ENCODE peak calls at places on chromosomes 1 and 21, in five cellular contexts. D, Y, J, V and K are unnamed samples. For H3K36me3, the result is how much of the 10 kb centered on the place peaks cover.

GRCh38 chr1:211920141-211920572 is 89.6 kb upstream of the LPGAT1 start:
- DNase-seq in D (no peak), Y (peak), J (no peak), V (peak), K (peak)

GRCh38 chr1:161226320-161226711 is 456 bp downstream of the TOMM40L start:
- DNase-seq in D (no peak), Y (no peak), J (peak), V (peak), K (no peak)

GRCh38 chr1:25520446-25521061 is 22.9 kb upstream of the LDLRAP1 start:
- DNase-seq in D (peak), Y (peak), J (peak), V (peak), K (peak)

GRCh38 chr1:81559662-81560350 is 240.9 kb upstream of the ADGRL2 start:
- DNase-seq in D (no peak), Y (no peak), J (no peak), V (no peak), K (no peak)

GRCh38 chr1:114219247-114219872 is 65.7 kb upstream of the SYT6 start:
- DNase-seq in D (peak), Y (peak), J (peak), V (no peak), K (peak)

GRCh38 chr1:8078176-8078671 is 52.1 kb upstream of the ERRFI1 start:
- DNase-seq in D (peak), Y (peak), J (peak), V (no peak), K (peak)

GRCh38 chr1:157099633-157100009 is at the start of gene ETV3L:
- DNase-seq in D (no peak), Y (no peak), J (no peak), V (no peak), K (no peak)

GRCh38 chr1:7527733-7528045 is 243.4 kb upstream of the VAMP3 start:
- DNase-seq in D (no peak), Y (no peak), J (peak), V (no peak), K (no peak)

GRCh38 chr1:172566196-172566997 is 33.4 kb downstream of the SUCO start:
- DNase-seq in D (peak), Y (no peak), J (no peak), V (no peak), K (no peak)

GRCh38 chr1:52880226-52880625 is 37.7 kb downstream of the ZYG11A start:
- DNase-seq in D (no peak), Y (no peak), J (no peak), V (no peak), K (no peak)

GRCh38 chr1:116375884-116376733 is 3.1 kb downstream of the ATP1A1 start:
- DNase-seq in D (peak), Y (peak), J (peak), V (peak), K (peak)

GRCh38 chr1:115630342-115630741 is 11.4 kb upstream of the VANGL1 start:
- DNase-seq in D (peak), Y (no peak), J (peak), V (no peak), K (no peak)

GRCh38 chr1:179083533-179083932 is 1.7 kb downstream of the TOR3A start:
- DNase-seq in D (peak), Y (no peak), J (no peak), V (no peak), K (no peak)
- H3K9ac ChIP-seq in D (no peak), Y (no peak), J (no peak), V (no peak), K (peak)

DNA sequence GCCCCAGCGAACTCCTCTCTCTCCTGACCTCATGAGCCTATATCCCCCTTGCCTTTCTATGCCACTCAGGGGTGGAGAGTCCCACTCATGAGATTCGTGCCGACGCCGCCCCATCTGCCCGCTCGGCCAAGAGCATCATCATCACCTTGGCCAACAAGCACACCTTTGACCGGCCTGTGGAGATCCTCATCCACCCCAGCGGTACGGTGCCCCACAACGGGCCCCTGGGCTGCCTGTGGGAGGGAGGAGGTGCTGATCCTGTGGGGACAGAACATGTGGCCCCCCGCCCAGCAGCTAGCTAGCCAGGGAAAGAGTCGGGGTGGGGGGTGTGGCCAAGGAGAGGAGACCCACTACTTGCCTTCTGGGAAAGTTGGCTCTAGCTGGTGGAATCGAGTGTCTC is 27.8 kb downstream of the VWA5B1 start:
- DNase-seq in D (no peak), Y (no peak), J (no peak), V (no peak), K (no peak)
- H3K36me3 ChIP-seq in D (under half), Y (under half), J (under half), V (under half), K (under half)

GRCh38 chr1:17117451-17118265 is 1.6 kb downstream of the PADI2 start:
- DNase-seq in D (no peak), Y (no peak), J (no peak), V (no peak), K (no peak)
- H3K9ac ChIP-seq in D (no peak), Y (no peak), J (no peak), V (peak), K (no peak)

DNA sequence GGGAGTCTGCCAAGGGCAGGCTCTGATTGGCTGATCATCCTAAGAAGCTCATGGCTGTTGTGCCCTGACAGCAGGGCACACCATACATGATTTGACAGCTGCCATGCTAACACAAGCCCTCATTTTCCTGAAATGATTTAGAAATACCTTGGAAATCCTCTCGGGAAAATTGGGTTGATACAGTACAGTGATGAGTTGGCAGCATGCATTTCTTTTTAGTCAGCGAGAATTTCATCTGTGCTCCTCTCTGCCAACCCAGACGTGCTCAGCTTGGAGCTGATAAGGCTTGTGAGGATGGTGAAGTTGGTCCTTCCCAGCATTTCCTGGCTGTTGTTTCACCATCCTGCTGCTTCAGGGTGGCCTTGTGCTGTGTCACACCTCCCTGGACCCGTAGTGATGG is 22.6 kb upstream of the KCNQ4 start:
- DNase-seq in D (no peak), Y (peak), J (no peak), V (no peak), K (no peak)
- H3K36me3 ChIP-seq in D (under half), Y (under half), J (half or more), V (under half), K (half or more)

DNA sequence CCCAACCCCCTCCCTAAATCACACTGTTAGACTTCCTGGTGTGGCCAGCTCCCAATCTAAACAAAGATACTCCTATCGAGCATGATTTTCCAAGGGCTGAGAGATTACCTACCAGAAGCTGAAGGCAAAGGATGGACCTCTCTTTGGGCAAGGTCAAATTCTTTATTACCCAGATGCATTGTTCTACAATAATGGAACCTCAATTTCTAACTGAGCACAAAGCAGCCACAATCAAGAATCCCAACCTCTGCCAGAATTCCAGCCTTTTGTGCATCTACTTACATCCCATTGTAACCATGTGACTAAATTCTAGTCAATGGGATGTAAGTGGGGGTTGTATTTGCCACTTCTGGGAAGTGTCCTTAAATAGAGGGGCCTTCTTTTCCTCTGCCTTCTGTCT is 24.9 kb upstream of the VPS26C start:
- DNase-seq in D (no peak), Y (no peak), J (no peak), V (no peak), K (no peak)
- H3K9ac ChIP-seq in D (no peak), Y (no peak), J (no peak), V (no peak), K (no peak)

GRCh38 chr1:33706634-33707255 is 157.1 kb upstream of the HMGB4 start:
- DNase-seq in D (no peak), Y (no peak), J (no peak), V (no peak), K (no peak)
- H3K36me3 ChIP-seq in D (under half), Y (under half), J (under half), V (under half), K (under half)

DNA sequence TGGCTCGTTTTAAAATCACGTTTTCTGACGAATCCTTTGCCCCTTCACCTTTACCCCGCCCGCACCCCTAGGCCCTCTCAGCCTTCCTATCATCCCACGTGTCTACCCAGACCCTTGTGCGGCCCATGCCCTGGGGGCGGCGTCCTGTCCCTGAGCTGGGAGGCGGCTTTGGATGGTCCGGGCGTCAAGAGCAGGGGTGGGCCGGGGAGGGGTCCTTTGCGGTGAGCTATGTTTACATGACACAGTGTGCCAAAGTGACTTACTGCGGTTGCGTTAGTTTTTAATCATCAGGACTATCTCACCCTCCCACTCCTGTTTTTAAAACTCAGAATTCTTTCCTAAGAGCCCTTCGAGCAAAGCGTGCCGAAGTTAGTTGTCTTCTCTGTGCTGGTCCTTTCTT is 144.6 kb downstream of the PGBD5 start:
- DNase-seq in D (no peak), Y (peak), J (no peak), V (no peak), K (no peak)
- H3K9ac ChIP-seq in D (no peak), Y (no peak), J (no peak), V (no peak), K (no peak)

GRCh38 chr1:32332290-32333079 is 3.5 kb downstream of the MARCKSL1 start:
- DNase-seq in D (peak), Y (no peak), J (peak), V (peak), K (no peak)

GRCh38 chr1:32329931-32330466 is 6.0 kb downstream of the MARCKSL1 start:
- DNase-seq in D (no peak), Y (no peak), J (no peak), V (no peak), K (no peak)

GRCh38 chr1:32330558-32331127 is 5.4 kb downstream of the MARCKSL1 start:
- DNase-seq in D (no peak), Y (no peak), J (no peak), V (no peak), K (no peak)

GRCh38 chr1:32331549-32331948 is 4.5 kb downstream of the MARCKSL1 start:
- DNase-seq in D (no peak), Y (no peak), J (no peak), V (no peak), K (no peak)

GRCh38 chr1:32327204-32327603 is 8.8 kb downstream of the MARCKSL1 start:
- DNase-seq in D (no peak), Y (no peak), J (no peak), V (no peak), K (no peak)
- H3K36me3 ChIP-seq in D (under half), Y (half or more), J (half or more), V (under half), K (half or more)